ENCODE peak calls at places on chromosomes 1 and 21, in seven cellular contexts. Z, R, K, A, J, L and G are unnamed samples.

GRCh38 chr1:11321656-11322491 is 48.9 kb downstream of the UBIAD1 start:
- DNase-seq in A (no peak), R (no peak), L (no peak), J (no peak), Z (no peak), K (no peak), G (no peak)

GRCh38 chr1:36276688-36277087 is 29.5 kb upstream of the SH3D21 start:
- DNase-seq in R (no peak), Z (no peak), J (no peak), K (no peak), L (no peak), A (no peak), G (no peak)

GRCh38 chr1:234628099-234628498 is 18.1 kb upstream of the IRF2BP2 start:
- DNase-seq in A (peak), J (no peak), Z (no peak), L (no peak), K (peak), R (no peak), G (peak)

GRCh38 chr1:150192012-150192411 is 42.3 kb downstream of the PLEKHO1 start:
- DNase-seq in K (peak), A (peak), Z (no peak), R (no peak), L (peak), J (no peak), G (peak)

GRCh38 chr1:44672254-44672955 is 1.9 kb downstream of the TMEM53 start:
- DNase-seq in R (no peak), Z (no peak), K (peak), J (no peak), L (no peak), A (peak), G (peak)

GRCh38 chr1:10635385-10635896 is 160.7 kb downstream of the PEX14 start:
- DNase-seq in L (peak), Z (no peak), J (no peak), K (peak), A (no peak), R (no peak), G (peak)

GRCh38 chr1:58778593-58778992 is 5.3 kb downstream of the JUN start:
- DNase-seq in J (no peak), K (no peak), L (no peak), A (no peak), R (no peak), Z (no peak), G (no peak)

GRCh38 chr1:81179239-81179638 is 621.5 kb upstream of the ADGRL2 start:
- DNase-seq in L (peak), J (no peak), Z (no peak), A (peak), K (peak), R (no peak), G (peak)

GRCh38 chr1:12464627-12465056 is 153.4 kb downstream of the DHRS3 start:
- DNase-seq in K (peak), R (no peak), L (peak), Z (no peak), A (peak), J (no peak), G (peak)

GRCh38 chr21:29359718-29360117 is 61.0 kb downstream of the BACH1 start:
- DNase-seq in A (no peak), J (no peak), Z (no peak), R (no peak), L (no peak), K (no peak), G (no peak)